ENCODE peak calls at places on chromosomes 2 and 18, in six cellular contexts. G is IMR-90, T is SK-N-SH, S is K562, K is GM12878, A is HepG2. U is an unnamed sample.

GRCh38 chr18:66872277-66872676 is 268.4 kb upstream of the CDH19 start:
- DNase-seq in G (no peak), T (peak; percentile 36), S (no peak), K (no peak), A (no peak), U (peak; percentile 18)

GRCh38 chr2:170771049-170771937 is 1.1 kb downstream of the ERICH2 start:
- DNase-seq in G (peak; percentile 15), T (no peak), S (peak; percentile 77), K (no peak), A (peak; percentile 30), U (peak; percentile 35)

GRCh38 chr18:74289946-74290478 is 1.8 kb downstream of the CYB5A start:
- DNase-seq in G (no peak), T (no peak), S (no peak), K (no peak), A (no peak), U (no peak)

GRCh38 chr2:158187908-158188307 is 86.2 kb downstream of the UPP2 start:
- DNase-seq in G (no peak), T (no peak), S (no peak), K (no peak), A (no peak), U (no peak)

GRCh38 chr2:1907849-1908533 is 163.7 kb upstream of the PXDN start:
- DNase-seq in G (no peak), T (peak; percentile 54), S (no peak), K (no peak), A (no peak), U (no peak)

GRCh38 chr2:130316596-130316995 is 26.1 kb upstream of the IMP4 start:
- DNase-seq in G (no peak), T (no peak), S (no peak), K (no peak), A (no peak), U (no peak)

GRCh38 chr2:210195066-210195852 is 24.1 kb upstream of the KANSL1L start:
- DNase-seq in G (peak; percentile 58), T (peak; percentile 34), S (peak; percentile 27), K (no peak), A (peak; percentile 51), U (no peak)

GRCh38 chr2:192783643-192784042 is 588.9 kb upstream of the TMEFF2 start:
- DNase-seq in G (no peak), T (no peak), S (no peak), K (no peak), A (no peak), U (no peak)

GRCh38 chr18:6210349-6211173 is 204.2 kb downstream of the L3MBTL4 start:
- DNase-seq in G (no peak), T (no peak), S (no peak), K (no peak), A (peak; percentile 92), U (no peak)

GRCh38 chr2:23412556-23413155 is 27.7 kb downstream of the KLHL29 start:
- DNase-seq in G (peak; percentile 82), T (no peak), S (no peak), K (no peak), A (no peak), U (no peak)

GRCh38 chr2:224086226-224086911 is 47.3 kb upstream of the SERPINE2 start:
- DNase-seq in G (peak; percentile 89), T (no peak), S (no peak), K (no peak), A (peak; percentile 43), U (peak; percentile 73)

GRCh38 chr2:179593323-179593722 is 268.1 kb downstream of the ZNF385B start:
- DNase-seq in G (no peak), T (no peak), S (no peak), K (no peak), A (no peak), U (no peak)

GRCh38 chr18:48003426-48004349 is 73.2 kb upstream of the SMAD2 start:
- DNase-seq in G (no peak), T (no peak), S (no peak), K (no peak), A (no peak), U (peak; percentile 60)

GRCh38 chr2:38191516-38191915 is 115.6 kb upstream of the CYP1B1 start:
- DNase-seq in G (no peak), T (no peak), S (no peak), K (no peak), A (no peak), U (peak; percentile 19)

GRCh38 chr2:230713331-230714121 is 884 bp downstream of the CAB39 start:
- DNase-seq in G (no peak), T (peak; percentile 76), S (peak; percentile 86), K (no peak), A (peak; percentile 46), U (no peak)

GRCh38 chr2:145538661-145539319 is 1018.9 kb upstream of the ZEB2 start:
- DNase-seq in G (no peak), T (no peak), S (no peak), K (no peak), A (no peak), U (no peak)

GRCh38 chr2:123502926-123503325 is 522.2 kb upstream of the CNTNAP5 start:
- DNase-seq in G (no peak), T (no peak), S (no peak), K (no peak), A (no peak), U (no peak)

GRCh38 chr2:232236200-232236599 is 142.4 kb upstream of the ALPP start:
- DNase-seq in G (peak; percentile 19), T (no peak), S (no peak), K (no peak), A (no peak), U (no peak)

GRCh38 chr2:100206731-100207255 is 64.4 kb upstream of the AFF3 start:
- DNase-seq in G (no peak), T (peak; percentile 33), S (no peak), K (no peak), A (no peak), U (no peak)

GRCh38 chr2:196389670-196390069 is 218.3 kb upstream of the STK17B start:
- DNase-seq in G (no peak), T (no peak), S (no peak), K (no peak), A (no peak), U (no peak)

GRCh38 chr2:233424028-233424951 is 70.0 kb downstream of the DGKD start:
- DNase-seq in G (no peak), T (no peak), S (no peak), K (no peak), A (no peak), U (no peak)

GRCh38 chr2:12587729-12588522 is 128.8 kb upstream of the TRIB2 start:
- DNase-seq in G (peak; percentile 96), T (no peak), S (no peak), K (peak; percentile 49), A (no peak), U (peak; percentile 19)

GRCh38 chr2:221467610-221468009 is 104.5 kb downstream of the EPHA4 start:
- DNase-seq in G (peak; percentile 41), T (no peak), S (no peak), K (no peak), A (no peak), U (no peak)

GRCh38 chr2:232888099-232888836 is 18.2 kb downstream of the SNORC start:
- DNase-seq in G (no peak), T (no peak), S (no peak), K (no peak), A (no peak), U (no peak)

GRCh38 chr18:2657788-2658458 is 2.4 kb downstream of the SMCHD1 start:
- DNase-seq in G (peak; percentile 94), T (no peak), S (no peak), K (no peak), A (peak; percentile 56), U (no peak)

GRCh38 chr2:7053650-7054262 is 136.5 kb downstream of the RNF144A start:
- DNase-seq in G (no peak), T (peak; percentile 41), S (no peak), K (no peak), A (no peak), U (no peak)

GRCh38 chr2:171792157-171792556 is 101.9 kb downstream of the SLC25A12 start:
- DNase-seq in G (no peak), T (no peak), S (no peak), K (no peak), A (no peak), U (no peak)

GRCh38 chr2:211401328-211401727 is 844.9 kb downstream of the CPS1 start:
- DNase-seq in G (no peak), T (no peak), S (no peak), K (no peak), A (no peak), U (no peak)

GRCh38 chr18:21163647-21164625 is 52.3 kb upstream of the ROCK1 start:
- DNase-seq in G (peak; percentile 93), T (no peak), S (no peak), K (no peak), A (no peak), U (no peak)

GRCh38 chr2:134835471-134835870 is 2.9 kb upstream of the ACMSD start:
- DNase-seq in G (no peak), T (no peak), S (no peak), K (no peak), A (no peak), U (no peak)

GRCh38 chr2:161243312-161243711 is 64.9 kb upstream of the PSMD14 start:
- DNase-seq in G (no peak), T (no peak), S (no peak), K (no peak), A (no peak), U (no peak)

GRCh38 chr2:136116111-136116812 is 1.7 kb downstream of the CXCR4 start:
- DNase-seq in G (no peak), T (no peak), S (peak; percentile 15), K (no peak), A (no peak), U (peak; percentile 17)
- TF ChIP-seq SMC3 in G (no peak), T (no peak), S (no peak), K (no peak), A (no peak), U (no peak)

GRCh38 chr2:152098798-152099654 is at the start of gene CACNB4:
- DNase-seq in G (no peak), T (peak; percentile 83), S (no peak), K (no peak), A (no peak), U (peak; percentile 13)
- TF ChIP-seq SMC3 in G (no peak), T (no peak), S (no peak), K (no peak), A (no peak), U (no peak)

GRCh38 chr2:142585785-142586184 is 291.7 kb upstream of the KYNU start:
- DNase-seq in G (no peak), T (no peak), S (no peak), K (peak; percentile 21), A (no peak), U (no peak)
- TF ChIP-seq SMC3 in G (no peak), T (no peak), S (no peak), K (no peak), A (no peak), U (no peak)

GRCh38 chr2:215598376-215598975 is 162.6 kb upstream of the FN1 start:
- DNase-seq in G (peak; percentile 94), T (no peak), S (peak; percentile 49), K (no peak), A (no peak), U (no peak)
- TF ChIP-seq SMC3 in G (no peak), T (no peak), S (no peak), K (no peak), A (no peak), U (no peak)

U was measured in A549.